ENCODE peak calls at places on chromosome 2, in ten cellular contexts. A, T, Z, J, D, B, Y, R, S and G are unnamed samples.

GRCh38 chr2:160920791-160921303 is 239.4 kb upstream of the TANK start:
- DNase-seq in A (no peak), T (no peak), Z (no peak), J (peak; percentile 100), D (no peak), B (no peak), Y (no peak), R (no peak), S (no peak), G (no peak)

GRCh38 chr2:7357993-7358392 is 440.8 kb downstream of the RNF144A start:
- DNase-seq in A (no peak), T (no peak), Z (no peak), J (no peak), D (no peak), B (no peak), Y (no peak), R (no peak), S (no peak), G (no peak)

GRCh38 chr2:108988796-108989713 is at the start of gene EDAR:
- DNase-seq in A (peak; percentile 3), T (no peak), Z (no peak), J (no peak), D (peak; percentile 74), B (peak; percentile 49), Y (peak; percentile 65), R (peak; percentile 39), S (peak; percentile 77), G (peak; percentile 54)

GRCh38 chr2:222707102-222707688 is 35.7 kb downstream of the MOGAT1 start:
- DNase-seq in A (no peak), T (no peak), Z (no peak), J (no peak), D (no peak), B (no peak), Y (no peak), R (no peak), S (peak; percentile 10), G (peak; percentile 32)

GRCh38 chr2:69773201-69773600 is 31.3 kb downstream of the ANXA4 start:
- DNase-seq in A (no peak), T (no peak), Z (no peak), J (peak; percentile 65), D (no peak), B (no peak), Y (no peak), R (no peak), S (peak; percentile 63), G (no peak)

GRCh38 chr2:213107728-213108127 is 43.7 kb downstream of the IKZF2 start:
- DNase-seq in A (no peak), T (no peak), Z (no peak), J (no peak), D (no peak), B (no peak), Y (no peak), R (no peak), S (no peak), G (no peak)

GRCh38 chr2:171836151-171836910 is 57.7 kb downstream of the SLC25A12 start:
- DNase-seq in A (no peak), T (no peak), Z (no peak), J (peak; percentile 70), D (no peak), B (no peak), Y (no peak), R (no peak), S (no peak), G (no peak)

GRCh38 chr2:234164499-234165409 is 114.3 kb downstream of the SPP2 start:
- DNase-seq in A (peak; percentile 85), T (no peak), Z (no peak), J (no peak), D (peak; percentile 69), B (no peak), Y (peak; percentile 27), R (no peak), S (no peak), G (no peak)

GRCh38 chr2:81389203-81389602 is 1084.7 kb upstream of the LRRTM1 start:
- DNase-seq in A (no peak), T (no peak), Z (no peak), J (no peak), D (no peak), B (peak; percentile 29), Y (no peak), R (no peak), S (peak; percentile 5), G (no peak)

GRCh38 chr2:47041065-47041464 is 114.0 kb downstream of the STPG4 start:
- DNase-seq in A (no peak), T (no peak), Z (no peak), J (peak; percentile 37), D (no peak), B (no peak), Y (no peak), R (no peak), S (no peak), G (no peak)

GRCh38 chr2:230184727-230185578 is 34.8 kb downstream of the SP110 start:
- DNase-seq in A (no peak), T (no peak), Z (no peak), J (peak; percentile 16), D (no peak), B (peak; percentile 29), Y (no peak), R (no peak), S (no peak), G (no peak)